ENCODE peak calls at places on chromosomes 1 and 21, in four cellular contexts. X, K, Z and O are unnamed samples.

GRCh38 chr1:115184951-115185331 is 95.6 kb upstream of the TSPAN2 start:
- DNase-seq in X (no peak), K (no peak), Z (peak), O (no peak)

GRCh38 chr1:190373705-190374336 is 103.8 kb downstream of the BRINP3 start:
- DNase-seq in X (no peak), K (peak), Z (no peak), O (peak)

GRCh38 chr1:67437961-67438360 is 7.8 kb upstream of the SERBP1 start:
- DNase-seq in X (no peak), K (no peak), Z (no peak), O (no peak)

GRCh38 chr1:32178380-32179192 is 889 bp upstream of the TXLNA start:
- DNase-seq in X (no peak), K (no peak), Z (no peak), O (no peak)

GRCh38 chr1:94327001-94327685 is 89.8 kb upstream of the ARHGAP29 start:
- DNase-seq in X (no peak), K (peak), Z (peak), O (peak)

GRCh38 chr1:119662034-119662437 is 14.0 kb upstream of the ZNF697 start:
- DNase-seq in X (no peak), K (no peak), Z (no peak), O (no peak)

GRCh38 chr21:37514038-37514665 is 147.6 kb downstream of the DYRK1A start:
- DNase-seq in X (no peak), K (no peak), Z (no peak), O (no peak)

GRCh38 chr1:26277261-26277661 is 2.6 kb upstream of the SH3BGRL3 start:
- DNase-seq in X (no peak), K (no peak), Z (no peak), O (no peak)

GRCh38 chr21:15908187-15908586 is 178.4 kb downstream of the USP25 start:
- DNase-seq in X (no peak), K (peak), Z (no peak), O (no peak)

GRCh38 chr1:231418741-231419107 is 3.4 kb downstream of the EGLN1 start:
- DNase-seq in X (no peak), K (no peak), Z (no peak), O (no peak)

GRCh38 chr1:99766378-99766800 is at the start of gene FRRS1:
- DNase-seq in X (peak), K (peak), Z (peak), O (peak)

GRCh38 chr1:210293191-210293607 is 35.5 kb upstream of the HHAT start:
- DNase-seq in X (no peak), K (peak), Z (peak), O (no peak)

GRCh38 chr1:212727386-212728181 is 27.9 kb upstream of the BATF3 start:
- DNase-seq in X (no peak), K (peak), Z (no peak), O (no peak)